ENCODE peak calls at places on chromosomes 13 and 19, in five cellular contexts. N is tibial artery, P is cardiac muscle cell, S is heart right ventricle, C is type B pancreatic cell. F is an unnamed sample.

GRCh38 chr19:44807162-44807561 is 1.7 kb upstream of the BCAM start:
- DNase-seq in N (no peak), P (no peak), S (no peak), C (no peak), F (no peak)

GRCh38 chr19:39805120-39805519 is 26.5 kb downstream of the LEUTX start:
- DNase-seq in N (no peak), P (no peak), S (no peak), C (no peak), F (no peak)

GRCh38 chr13:110232756-110233155 is 74.2 kb downstream of the COL4A1 start:
- DNase-seq in N (peak; percentile 73), P (peak; percentile 82), S (peak; percentile 54), C (no peak), F (no peak)

GRCh38 chr19:48121909-48122371 is 11.3 kb upstream of the PLA2G4C start:
- DNase-seq in N (no peak), P (peak; percentile 33), S (no peak), C (no peak), F (peak; percentile 43)

GRCh38 chr13:90974249-90974954 is 373.1 kb upstream of the MIR17HG start:
- DNase-seq in N (no peak), P (no peak), S (no peak), C (no peak), F (no peak)

GRCh38 chr19:17686592-17687042 is 1.5 kb downstream of the UNC13A start:
- DNase-seq in N (no peak), P (peak; percentile 64), S (peak; percentile 51), C (no peak), F (peak; percentile 16)

GRCh38 chr19:53132231-53132991 is at the start of gene ZNF415:
- DNase-seq in N (peak; percentile 89), P (peak; percentile 83), S (peak; percentile 89), C (peak; percentile 92), F (peak; percentile 65)

GRCh38 chr19:42422576-42423461 is 4.4 kb downstream of the LIPE start:
- DNase-seq in N (no peak), P (no peak), S (peak; percentile 49), C (no peak), F (no peak)

GRCh38 chr19:43784981-43785808 is 4.4 kb upstream of the KCNN4 start:
- DNase-seq in N (peak; percentile 67), P (peak; percentile 72), S (peak; percentile 50), C (no peak), F (peak; percentile 85)

GRCh38 chr19:46620716-46621115 is 4.2 kb downstream of the PTGIR start:
- DNase-seq in N (peak; percentile 89), P (peak; percentile 70), S (no peak), C (no peak), F (peak; percentile 83)

GRCh38 chr13:33057019-33057785 is 41.0 kb downstream of the KL start:
- DNase-seq in N (no peak), P (peak; percentile 29), S (peak; percentile 20), C (no peak), F (peak; percentile 38)
- TF ChIP-seq CTCF in N (no peak), P (peak; percentile 59), S (peak; percentile 50), C (peak; percentile 62), F (peak; percentile 64)

GRCh38 chr13:30656178-30656577 is 38.5 kb downstream of the USPL1 start:
- DNase-seq in N (no peak), P (no peak), S (no peak), C (no peak), F (no peak)

GRCh38 chr13:30654430-30654829 is 36.7 kb downstream of the USPL1 start:
- DNase-seq in N (no peak), P (no peak), S (no peak), C (no peak), F (no peak)

GRCh38 chr13:30647824-30648521 is 30.3 kb downstream of the USPL1 start:
- DNase-seq in N (no peak), P (no peak), S (no peak), C (no peak), F (no peak)

GRCh38 chr13:30648522-30649012 is 30.8 kb downstream of the USPL1 start:
- DNase-seq in N (no peak), P (no peak), S (no peak), C (no peak), F (no peak)

DNA sequence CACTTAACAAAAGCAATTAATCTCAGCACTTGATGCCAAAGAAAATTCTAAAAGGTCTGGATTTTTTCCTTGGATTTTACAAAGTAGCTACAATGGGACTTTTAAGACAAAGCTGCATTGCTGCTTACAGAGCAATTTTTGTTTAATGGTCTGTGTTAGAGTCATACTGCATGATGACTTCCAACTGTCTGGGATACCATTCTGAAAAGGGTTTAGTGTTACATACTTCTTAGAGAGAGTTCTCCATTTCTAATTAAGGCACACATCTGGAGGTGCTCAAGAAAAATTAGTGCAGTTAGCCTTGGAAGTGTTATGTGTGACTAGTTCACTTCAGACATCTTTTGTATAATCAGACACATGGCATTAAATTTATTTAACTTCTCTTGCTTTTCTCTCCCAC is 35.0 kb downstream of the USPL1 start:
- DNase-seq in N (no peak), P (no peak), S (no peak), C (no peak), F (no peak)
- TF ChIP-seq CTCF in N (no peak), P (no peak), S (no peak), C (no peak), F (no peak)

GRCh38 chr13:111956261-111957151 is 110.4 kb upstream of the SOX1 start:
- DNase-seq in N (no peak), P (no peak), S (no peak), C (no peak), F (no peak)
- TF ChIP-seq CTCF in N (no peak), P (no peak), S (no peak), C (no peak), F (no peak)

DNA sequence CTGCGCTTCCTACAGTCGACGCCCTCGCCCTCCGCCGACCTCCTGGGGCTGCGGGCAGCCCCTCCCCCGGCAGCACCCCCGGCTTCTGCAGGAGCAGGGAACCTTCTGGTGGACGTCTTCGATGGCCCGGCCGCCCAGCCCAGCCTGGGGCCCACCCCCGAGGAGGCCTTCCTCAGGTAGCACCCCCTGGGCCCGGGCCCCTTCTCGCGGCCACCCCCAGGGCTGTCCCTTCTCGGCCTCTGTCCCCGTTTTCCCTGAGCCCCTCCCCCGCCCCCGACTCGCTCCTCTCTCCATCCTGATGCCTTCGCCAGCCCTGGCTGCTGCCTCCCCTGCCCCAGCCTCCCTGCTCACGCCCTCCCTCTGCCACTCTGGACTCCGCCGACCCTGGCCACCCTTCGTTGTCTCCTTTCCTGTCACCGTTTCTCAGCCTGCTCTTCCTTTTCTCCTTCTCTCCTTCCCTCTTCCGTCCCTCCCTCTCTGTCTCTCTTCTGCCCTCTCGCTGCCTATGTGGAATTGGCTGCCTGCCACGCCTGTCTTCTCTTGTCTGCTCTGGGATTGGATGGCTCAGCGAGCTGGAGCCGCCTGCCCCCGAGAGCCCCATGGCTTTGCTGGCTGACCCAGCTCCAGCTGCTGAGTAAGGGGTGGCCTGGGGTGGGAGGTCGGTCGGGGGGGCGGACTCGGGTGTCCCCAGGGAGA is 11.0 kb downstream of the FUZ start:
- DNase-seq in N (peak; percentile 94), P (peak; percentile 93), S (peak; percentile 93), C (no peak), F (peak; percentile 93)
- TF ChIP-seq CTCF in N (peak; percentile 29), P (peak; percentile 37), S (peak; percentile 6), C (peak; percentile 23), F (peak; percentile 40)

F was measured in cardiac fibroblast.